ENCODE peak calls at places on chromosomes 12 and 14, in four cellular contexts. One of them, this sample, is unnamed.

GRCh38 chr12:116673713-116674112 is 64.2 kb downstream of the SPRING1 start:
- DNase-seq in GM12891: no peak
- DNase-seq in GM12878: no peak
- DNase-seq in K562: no peak
- DNase-seq in this sample: no peak

GRCh38 chr14:97851438-97851995 is 1054.3 kb downstream of the VRK1 start:
- DNase-seq in GM12878: no peak
- DNase-seq in K562: no peak
- DNase-seq in GM12891: no peak
- DNase-seq in this sample: no peak

GRCh38 chr12:26017484-26018211 is 59.2 kb downstream of the RASSF8 start:
- DNase-seq in GM12891: no peak
- DNase-seq in GM12878: no peak
- DNase-seq in K562: no peak
- DNase-seq in this sample: no peak

GRCh38 chr14:46818147-46818546 is 166.6 kb upstream of the RPL10L start:
- DNase-seq in GM12878: no peak
- DNase-seq in GM12891: no peak
- DNase-seq in K562: no peak
- DNase-seq in this sample: no peak

GRCh38 chr12:120538281-120539156 is 4.4 kb downstream of the RNF10 start:
- DNase-seq in GM12878: no peak
- DNase-seq in K562: no peak
- DNase-seq in GM12891: no peak
- DNase-seq in this sample: peak

GRCh38 chr12:27018071-27018470 is 3.9 kb upstream of the TM7SF3 start:
- DNase-seq in GM12891: no peak
- DNase-seq in K562: no peak
- DNase-seq in GM12878: no peak
- DNase-seq in this sample: no peak

GRCh38 chr12:128969480-128970055 is 116.3 kb downstream of the GLT1D1 start:
- DNase-seq in K562: peak
- DNase-seq in GM12878: peak
- DNase-seq in GM12891: peak
- DNase-seq in this sample: no peak

GRCh38 chr12:13171921-13172859 is 24.3 kb upstream of the EMP1 start:
- DNase-seq in GM12891: no peak
- DNase-seq in K562: no peak
- DNase-seq in GM12878: no peak
- DNase-seq in this sample: no peak

GRCh38 chr14:63752449-63753169 is 24.7 kb upstream of the SGPP1 start:
- DNase-seq in GM12891: no peak
- DNase-seq in K562: no peak
- DNase-seq in GM12878: no peak
- DNase-seq in this sample: no peak

GRCh38 chr12:33596814-33597213 is 157.2 kb upstream of the SYT10 start:
- DNase-seq in GM12891: no peak
- DNase-seq in K562: no peak
- DNase-seq in GM12878: no peak
- DNase-seq in this sample: no peak

GRCh38 chr12:19643635-19644034 is 204.3 kb downstream of the AEBP2 start:
- DNase-seq in GM12878: no peak
- DNase-seq in GM12891: no peak
- DNase-seq in K562: no peak
- DNase-seq in this sample: no peak

GRCh38 chr12:89768586-89769482 is 60.2 kb upstream of the ATP2B1 start:
- DNase-seq in K562: peak
- DNase-seq in GM12891: no peak
- DNase-seq in GM12878: no peak
- DNase-seq in this sample: peak

GRCh38 chr12:32252199-32253073 is 145.8 kb downstream of the BICD1 start:
- DNase-seq in GM12878: peak
- DNase-seq in GM12891: no peak
- DNase-seq in K562: no peak
- DNase-seq in this sample: no peak

GRCh38 chr14:81220488-81220766 is 332 bp downstream of the GTF2A1 start:
- DNase-seq in K562: no peak
- DNase-seq in GM12878: no peak
- DNase-seq in GM12891: no peak
- DNase-seq in this sample: no peak

GRCh38 chr12:124381454-124382207 is 86.7 kb downstream of the RFLNA start:
- DNase-seq in GM12891: no peak
- DNase-seq in K562: no peak
- DNase-seq in GM12878: no peak
- DNase-seq in this sample: peak

GRCh38 chr12:89353188-89353822 is 1.0 kb upstream of the DUSP6 start:
- DNase-seq in GM12891: peak
- DNase-seq in GM12878: no peak
- DNase-seq in K562: no peak
- DNase-seq in this sample: peak

GRCh38 chr12:124410354-124411175 is 115.7 kb downstream of the RFLNA start:
- DNase-seq in GM12891: no peak
- DNase-seq in K562: no peak
- DNase-seq in GM12878: no peak
- DNase-seq in this sample: no peak

GRCh38 chr12:6775775-6776174 is 3.5 kb downstream of the LAG3 start:
- DNase-seq in GM12878: no peak
- DNase-seq in K562: no peak
- DNase-seq in GM12891: no peak
- DNase-seq in this sample: no peak

GRCh38 chr12:72230589-72230988 is 41.6 kb upstream of the TRHDE start:
- DNase-seq in GM12878: no peak
- DNase-seq in GM12891: no peak
- DNase-seq in K562: no peak
- DNase-seq in this sample: no peak

GRCh38 chr14:72788972-72789728 is 104.8 kb downstream of the DPF3 start:
- DNase-seq in GM12878: no peak
- DNase-seq in GM12891: no peak
- DNase-seq in K562: no peak
- DNase-seq in this sample: no peak

GRCh38 chr14:102593841-102594170 is 1.4 kb downstream of the RCOR1 start:
- DNase-seq in GM12891: no peak
- DNase-seq in K562: no peak
- DNase-seq in GM12878: no peak
- DNase-seq in this sample: peak

GRCh38 chr12:4477133-4477532 is 31.5 kb upstream of the FGF6 start:
- DNase-seq in K562: no peak
- DNase-seq in GM12878: no peak
- DNase-seq in GM12891: no peak
- DNase-seq in this sample: peak

GRCh38 chr12:24705741-24706358 is 243.1 kb downstream of the BCAT1 start:
- DNase-seq in K562: no peak
- DNase-seq in GM12891: peak
- DNase-seq in GM12878: peak
- DNase-seq in this sample: no peak

GRCh38 chr12:51368640-51369517 is 22.3 kb downstream of the GALNT6 start:
- DNase-seq in GM12878: peak
- DNase-seq in K562: peak
- DNase-seq in GM12891: peak
- DNase-seq in this sample: peak

GRCh38 chr12:53324779-53325538 is 3.5 kb upstream of the AAAS start:
- DNase-seq in GM12891: peak
- DNase-seq in K562: peak
- DNase-seq in GM12878: peak
- DNase-seq in this sample: peak

GRCh38 chr12:94386422-94386821 is 73.2 kb downstream of the CEP83 start:
- DNase-seq in K562: no peak
- DNase-seq in GM12878: no peak
- DNase-seq in GM12891: no peak
- DNase-seq in this sample: no peak

GRCh38 chr14:23187925-23188324 is 4.5 kb upstream of the SLC7A8 start:
- DNase-seq in GM12891: no peak
- DNase-seq in K562: no peak
- DNase-seq in GM12878: no peak
- DNase-seq in this sample: no peak

GRCh38 chr14:74671789-74672188 is 41.1 kb downstream of the AREL1 start:
- DNase-seq in GM12878: no peak
- DNase-seq in K562: no peak
- DNase-seq in GM12891: no peak
- DNase-seq in this sample: no peak

GRCh38 chr12:17609152-17609551 is 480.8 kb downstream of the RERGL start:
- DNase-seq in GM12878: no peak
- DNase-seq in GM12891: no peak
- DNase-seq in K562: no peak
- DNase-seq in this sample: no peak

GRCh38 chr14:40601063-40601462 is 1005.6 kb upstream of the LRFN5 start:
- DNase-seq in K562: no peak
- DNase-seq in GM12891: no peak
- DNase-seq in GM12878: no peak
- DNase-seq in this sample: no peak

GRCh38 chr14:96362071-96362964 is 823 bp downstream of the ATG2B start:
- DNase-seq in GM12878: peak
- DNase-seq in K562: no peak
- DNase-seq in GM12891: peak
- DNase-seq in this sample: peak

GRCh38 chr14:88264116-88264515 is 59.0 kb downstream of the KCNK10 start:
- DNase-seq in GM12891: no peak
- DNase-seq in K562: no peak
- DNase-seq in GM12878: no peak
- DNase-seq in this sample: no peak

GRCh38 chr14:68363841-68364711 is 428.8 kb downstream of the ZFP36L1 start:
- DNase-seq in K562: no peak
- DNase-seq in GM12878: no peak
- DNase-seq in GM12891: no peak
- DNase-seq in this sample: peak

GRCh38 chr12:4005851-4006400 is 132.7 kb upstream of the PARP11 start:
- DNase-seq in GM12891: no peak
- DNase-seq in K562: no peak
- DNase-seq in GM12878: no peak
- DNase-seq in this sample: no peak

GRCh38 chr12:26918321-26919215 is 19.2 kb downstream of the INTS13 start:
- DNase-seq in GM12891: no peak
- DNase-seq in GM12878: no peak
- DNase-seq in K562: no peak
- DNase-seq in this sample: no peak

GRCh38 chr12:109621271-109621671 is 47.7 kb downstream of the MVK start:
- DNase-seq in GM12878: no peak
- DNase-seq in GM12891: no peak
- DNase-seq in K562: no peak
- DNase-seq in this sample: no peak

GRCh38 chr14:21090194-21090939 is 8.1 kb downstream of the ZNF219 start:
- DNase-seq in GM12878: no peak
- DNase-seq in K562: peak
- DNase-seq in GM12891: no peak
- DNase-seq in this sample: no peak

GRCh38 chr12:131943876-131944275 is 5.9 kb upstream of the EP400 start:
- DNase-seq in GM12891: no peak
- DNase-seq in K562: no peak
- DNase-seq in GM12878: no peak
- DNase-seq in this sample: no peak

GRCh38 chr12:45247589-45247988 is 31.7 kb downstream of the ANO6 start:
- DNase-seq in GM12891: no peak
- DNase-seq in GM12878: no peak
- DNase-seq in K562: no peak
- DNase-seq in this sample: no peak

GRCh38 chr12:122206111-122206881 is 2.8 kb downstream of the B3GNT4 start:
- DNase-seq in K562: no peak
- DNase-seq in GM12878: no peak
- DNase-seq in GM12891: no peak
- DNase-seq in this sample: no peak
- TF ChIP-seq POLR2AphosphoS5 in K562: peak
- TF ChIP-seq POLR2AphosphoS5 in GM12878: peak
- TF ChIP-seq POLR2AphosphoS5 in GM12891: peak
- TF ChIP-seq POLR2AphosphoS5 in this sample: peak

DNA sequence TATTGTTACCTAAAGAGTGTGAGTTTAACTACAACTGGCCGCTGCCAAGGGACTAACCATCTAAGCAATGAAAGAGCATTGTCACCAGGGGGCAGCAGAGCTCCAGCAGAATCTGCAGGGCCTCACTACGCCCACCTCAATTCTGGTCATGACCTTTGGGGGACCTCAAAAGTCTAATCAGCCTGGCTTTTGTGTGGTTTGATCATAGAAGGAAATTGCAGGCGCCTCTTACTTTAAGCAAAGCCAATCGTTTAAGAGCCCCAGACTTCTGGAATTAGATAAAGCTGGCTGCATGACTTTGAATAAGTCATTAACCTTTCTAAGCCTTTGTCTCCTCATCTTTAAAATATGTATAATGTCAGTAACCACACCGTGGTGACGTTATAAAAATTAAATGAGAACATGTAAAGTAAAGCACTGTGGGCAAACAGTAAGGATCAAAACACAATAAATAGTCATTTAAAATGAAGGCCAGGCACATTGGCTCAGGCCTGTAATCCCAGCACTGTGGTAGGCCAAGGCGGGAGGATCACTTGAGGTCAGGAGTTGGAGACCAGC is 58.6 kb downstream of the TBX3 start:
- DNase-seq in GM12891: peak
- DNase-seq in GM12878: no peak
- DNase-seq in K562: peak
- DNase-seq in this sample: peak
- TF ChIP-seq SPI1 in GM12891: no peak
- TF ChIP-seq SPI1 in GM12878: no peak
- TF ChIP-seq SPI1 in K562: no peak
- TF ChIP-seq SPI1 in this sample: no peak

DNA sequence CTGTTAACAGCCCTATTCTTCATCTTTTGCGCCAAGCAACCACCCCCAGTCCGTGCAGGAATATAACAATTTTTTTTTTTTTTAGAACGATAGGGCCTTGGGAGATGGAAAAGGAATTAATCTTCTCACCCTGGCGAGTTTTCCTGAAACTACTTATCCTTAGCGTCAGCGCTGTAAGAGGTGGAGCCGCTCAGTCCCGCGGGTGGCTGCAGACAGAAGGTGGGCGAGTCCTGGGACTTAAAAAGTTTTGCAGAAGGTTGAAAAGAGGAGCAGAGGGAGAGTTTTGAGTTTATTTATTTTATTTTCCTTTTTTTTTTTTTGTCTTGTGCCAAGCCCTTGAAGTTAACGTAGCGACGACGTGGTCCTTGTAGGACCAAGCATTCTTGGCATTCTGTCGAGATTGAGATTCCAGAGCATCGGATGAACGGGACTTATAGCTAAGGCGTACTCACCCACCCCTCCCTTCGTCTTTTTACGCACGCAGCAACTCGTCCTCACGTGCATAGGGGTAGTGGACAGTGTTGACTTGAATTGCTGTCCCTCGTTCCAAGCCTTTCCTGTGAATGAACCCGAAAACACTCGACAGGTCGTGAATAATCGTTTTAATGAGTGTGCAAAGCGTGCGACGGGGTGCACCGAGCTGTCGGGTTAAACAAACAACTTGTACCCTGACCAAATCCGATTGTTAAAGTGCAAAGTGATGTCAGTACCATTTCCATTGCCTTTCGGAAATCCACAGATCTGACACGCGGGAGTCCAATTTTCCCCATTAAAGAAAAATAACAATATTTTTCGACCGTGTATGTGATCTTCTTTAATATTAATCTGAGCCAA is 11.4 kb downstream of the FOXG1 start:
- DNase-seq in K562: no peak
- DNase-seq in GM12878: no peak
- DNase-seq in GM12891: no peak
- DNase-seq in this sample: no peak
- TF ChIP-seq POLR2AphosphoS5 in K562: no peak
- TF ChIP-seq POLR2AphosphoS5 in GM12878: no peak
- TF ChIP-seq POLR2AphosphoS5 in GM12891: no peak
- TF ChIP-seq POLR2AphosphoS5 in this sample: no peak

GRCh38 chr12:1418144-1418543 is 176.2 kb downstream of the FBXL14 start:
- DNase-seq in GM12878: no peak
- DNase-seq in GM12891: no peak
- DNase-seq in K562: no peak
- DNase-seq in this sample: no peak
- TF ChIP-seq SPI1 in GM12878: no peak
- TF ChIP-seq SPI1 in GM12891: no peak
- TF ChIP-seq SPI1 in K562: no peak
- TF ChIP-seq SPI1 in this sample: no peak